ENCODE peak calls at places on chromosomes 1 and 21, in seven cellular contexts. H is tibial artery, O is cardiac fibroblast, S is gastrocnemius medialis, B is breast epithelium, P is HFF-Myc, M is lung. X is an unnamed sample.

GRCh38 chr1:107058245-107059032 is 2.0 kb downstream of the PRMT6 start:
- DNase-seq in M (no peak), B (no peak), O (no peak), P (no peak), H (no peak), S (no peak), X (no peak)

GRCh38 chr1:34976384-34977209 is 8.6 kb downstream of the TMEM35B start:
- DNase-seq in M (no peak), O (no peak), P (no peak), B (no peak), H (no peak), S (no peak), X (no peak)

GRCh38 chr1:200901796-200902444 is 7.2 kb downstream of the INAVA start:
- DNase-seq in B (no peak), M (no peak), O (no peak), P (no peak), S (no peak), H (no peak), X (peak; percentile 48)

GRCh38 chr1:57017717-57018116 is 51.9 kb upstream of the C8B start:
- DNase-seq in P (no peak), H (no peak), M (no peak), S (no peak), O (peak; percentile 1), B (no peak), X (no peak)

GRCh38 chr1:77406661-77407060 is 124.8 kb downstream of the AK5 start:
- DNase-seq in P (peak; percentile 48), M (no peak), H (no peak), O (no peak), B (no peak), S (no peak), X (no peak)

GRCh38 chr1:236112332-236112627 is 30.1 kb upstream of the GPR137B start:
- DNase-seq in H (no peak), S (no peak), O (no peak), B (no peak), M (no peak), P (no peak), X (no peak)

GRCh38 chr21:23247334-23247733 is 2249.1 kb downstream of the NCAM2 start:
- DNase-seq in M (no peak), O (no peak), H (no peak), P (no peak), B (no peak), S (no peak), X (no peak)

GRCh38 chr1:897176-897575 is 26.5 kb upstream of the SAMD11 start:
- DNase-seq in H (no peak), S (no peak), O (no peak), M (no peak), B (no peak), P (no peak), X (no peak)

GRCh38 chr1:223500560-223501425 is 107.6 kb downstream of the CCDC185 start:
- DNase-seq in B (no peak), S (no peak), P (peak; percentile 33), M (peak; percentile 66), O (peak; percentile 98), H (no peak), X (peak; percentile 99)

GRCh38 chr1:248807067-248807737 is 18.5 kb downstream of the SH3BP5L start:
- DNase-seq in S (no peak), B (no peak), P (no peak), M (peak; percentile 49), H (no peak), O (peak; percentile 59), X (peak; percentile 42)

GRCh38 chr1:168138134-168138533 is 1.4 kb upstream of the GPR161 start:
- DNase-seq in H (no peak), M (no peak), S (no peak), B (no peak), P (no peak), O (peak; percentile 24), X (peak; percentile 75)

GRCh38 chr1:11482904-11483479 is 4.0 kb downstream of the DISP3 start:
- DNase-seq in O (no peak), M (no peak), B (no peak), S (no peak), H (no peak), P (no peak), X (no peak)

GRCh38 chr21:38995755-38996154 is 187.5 kb downstream of the PSMG1 start:
- DNase-seq in B (no peak), P (no peak), O (no peak), H (no peak), S (no peak), M (no peak), X (no peak)

GRCh38 chr1:203475012-203475981 is at the start of gene PRELP:
- DNase-seq in B (no peak), M (no peak), S (peak; percentile 67), H (peak; percentile 80), O (no peak), P (no peak), X (peak; percentile 22)

GRCh38 chr1:202858306-202858705 is 30.6 kb downstream of the RABIF start:
- DNase-seq in H (peak; percentile 90), B (no peak), M (no peak), O (peak; percentile 76), S (peak; percentile 61), P (no peak), X (no peak)

GRCh38 chr21:38806153-38806941 is 618 bp downstream of the ETS2 start:
- DNase-seq in H (no peak), S (no peak), M (no peak), O (no peak), B (no peak), P (no peak), X (no peak)

GRCh38 chr1:186093437-186093836 is 281.6 kb downstream of the TPR start:
- DNase-seq in B (no peak), H (peak; percentile 50), M (no peak), O (peak; percentile 42), S (peak; percentile 9), P (no peak), X (no peak)

GRCh38 chr1:85259866-85260345 is 444 bp upstream of the C1orf52 start:
- DNase-seq in S (no peak), M (peak; percentile 36), O (peak; percentile 83), P (no peak), H (no peak), B (no peak), X (no peak)

GRCh38 chr1:54572236-54572850 is 24.3 kb downstream of the ACOT11 start:
- DNase-seq in B (no peak), M (no peak), P (no peak), H (no peak), O (no peak), S (no peak), X (no peak)

GRCh38 chr1:54569339-54569738 is 21.3 kb downstream of the ACOT11 start:
- DNase-seq in P (no peak), M (no peak), O (peak; percentile 30), S (no peak), B (no peak), H (no peak), X (peak; percentile 32)

GRCh38 chr1:54571326-54571725 is 23.3 kb downstream of the ACOT11 start:
- DNase-seq in O (peak; percentile 25), H (no peak), P (no peak), M (no peak), S (no peak), B (no peak), X (peak; percentile 63)

GRCh38 chr1:54570161-54570560 is 22.1 kb downstream of the ACOT11 start:
- DNase-seq in M (no peak), B (no peak), P (no peak), O (no peak), H (no peak), S (no peak), X (no peak)

GRCh38 chr1:54571803-54572202 is 23.8 kb downstream of the ACOT11 start:
- DNase-seq in O (peak; percentile 25), B (no peak), P (no peak), H (no peak), S (no peak), M (no peak), X (no peak)
- TF ChIP-seq CTCF in O (no peak), B (no peak), P (no peak), H (no peak), S (no peak), M (no peak), X (no peak)

GRCh38 chr1:225607355-225607754 is 45.6 kb downstream of the ENAH start:
- DNase-seq in P (no peak), M (no peak), B (no peak), H (no peak), S (no peak), O (no peak), X (no peak)
- H3K4me3 ChIP-seq in P (no peak overlapping the region), M (no peak overlapping the region), B (no peak overlapping the region), H (no peak overlapping the region), S (no peak overlapping the region), O (no peak overlapping the region), X (no peak overlapping the region)

GRCh38 chr1:9844106-9844505 is 20.3 kb upstream of the CLSTN1 start:
- DNase-seq in S (no peak), M (no peak), B (peak; percentile 49), P (no peak), O (no peak), H (no peak), X (no peak)
- TF ChIP-seq CTCF in S (no peak), M (no peak), B (no peak), P (no peak), O (no peak), H (no peak), X (no peak)

DNA sequence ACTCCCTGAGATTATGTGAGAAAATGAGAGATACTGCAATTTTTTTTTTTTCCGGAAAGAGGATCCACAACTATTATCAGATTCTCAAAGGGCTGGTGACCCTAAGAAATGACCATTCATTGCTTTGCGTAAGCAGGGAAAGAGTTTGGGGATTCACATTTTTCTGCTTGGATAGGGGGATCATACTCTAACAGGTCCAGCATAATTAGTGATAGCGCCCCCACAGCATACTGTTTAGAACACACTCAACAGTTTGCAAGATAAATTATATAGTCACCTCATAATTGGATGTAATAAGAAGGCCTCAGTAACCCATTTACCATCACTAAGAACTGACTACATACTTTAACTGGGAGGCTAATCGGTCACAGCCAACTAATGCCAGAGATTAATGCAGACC is 1.9 kb downstream of the CCT3 start:
- DNase-seq in P (no peak), M (no peak), O (no peak), B (no peak), S (no peak), H (no peak), X (peak; percentile 28)
- H3K4me3 ChIP-seq in P (peak overlapping the region; percentile 86), M (no peak overlapping the region), O (peak overlapping the region; percentile 92), B (peak overlapping the region; percentile 88), S (no peak overlapping the region), H (no peak overlapping the region), X (peak overlapping the region; percentile 91)

GRCh38 chr1:196497824-196498223 is 110.4 kb downstream of the KCNT2 start:
- DNase-seq in M (no peak), B (no peak), P (no peak), S (no peak), H (no peak), O (no peak), X (no peak)

GRCh38 chr1:196493881-196494280 is 114.4 kb downstream of the KCNT2 start:
- DNase-seq in P (no peak), O (no peak), H (no peak), B (no peak), M (no peak), S (no peak), X (no peak)

DNA sequence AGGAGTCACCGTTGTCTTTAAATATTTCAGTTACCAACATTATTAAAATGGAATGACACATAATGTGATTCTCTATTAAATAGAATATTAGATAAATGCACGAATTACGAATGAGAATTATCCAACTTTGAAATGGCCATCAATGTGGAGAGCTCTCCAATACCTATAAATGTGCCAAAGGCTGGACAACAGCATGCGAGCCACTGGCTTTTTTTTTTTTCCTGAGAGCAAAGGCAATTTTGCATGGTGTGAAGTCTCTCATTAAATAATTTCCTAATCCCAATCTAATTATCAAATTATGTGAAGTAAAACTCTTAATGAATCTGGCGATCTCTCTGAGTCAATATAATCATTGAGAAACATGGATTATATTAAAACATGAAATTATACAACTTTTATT is 113.5 kb downstream of the KCNT2 start:
- DNase-seq in M (no peak), P (no peak), O (no peak), S (no peak), H (no peak), B (no peak), X (no peak)
- TF ChIP-seq CTCF in M (no peak), P (no peak), O (no peak), S (no peak), H (no peak), B (no peak), X (no peak)

X was measured in epithelial cell of esophagus.